ENCODE peak calls at places on chromosomes 13 and 19, in ten cellular contexts. Z, G, X, K, N, C, A, T, R and O are unnamed samples.
A peak's percentile ranks its signal among the peaks of the same experiment; 100 is the strongest.

GRCh38 chr13:101795460-101795859 is 343.0 kb downstream of the ITGBL1 start:
- DNase-seq in A (no peak), T (no peak), G (no peak), R (no peak), C (no peak), X (no peak), Z (no peak), K (no peak), N (no peak), O (no peak)

GRCh38 chr19:17332360-17332676 is 2.3 kb downstream of the ANO8 start:
- DNase-seq in T (no peak), X (no peak), K (no peak), A (no peak), R (no peak), N (no peak), G (no peak), C (no peak), Z (no peak), O (no peak)

GRCh38 chr19:38213911-38214625 is 10.0 kb downstream of the DPF1 start:
- DNase-seq in X (no peak), R (peak; percentile 81), A (no peak), T (no peak), Z (peak; percentile 80), G (no peak), N (peak; percentile 65), K (no peak), C (no peak), O (peak; percentile 57)

GRCh38 chr13:23380534-23380933 is 53.0 kb downstream of the SACS start:
- DNase-seq in X (no peak), G (no peak), A (no peak), K (no peak), N (no peak), C (no peak), T (no peak), R (no peak), Z (no peak), O (no peak)

GRCh38 chr19:52640916-52641315 is 2.8 kb upstream of the ZNF83 start:
- DNase-seq in C (no peak), A (no peak), T (peak; percentile 82), G (no peak), X (no peak), R (no peak), N (no peak), Z (no peak), K (no peak), O (no peak)

GRCh38 chr19:3163943-3164342 is 14.6 kb upstream of the S1PR4 start:
- DNase-seq in X (no peak), R (no peak), N (no peak), T (no peak), Z (no peak), K (no peak), G (no peak), C (no peak), A (no peak), O (no peak)

GRCh38 chr19:709965-710714 is 1.4 kb downstream of the PALM start:
- DNase-seq in X (no peak), Z (no peak), C (no peak), G (no peak), A (no peak), N (no peak), T (no peak), K (no peak), R (no peak), O (no peak)

GRCh38 chr13:49560270-49561063 is 24.9 kb downstream of the RCBTB1 start:
- DNase-seq in A (peak; percentile 71), K (peak; percentile 79), R (peak; percentile 29), G (peak; percentile 24), C (no peak), X (no peak), T (no peak), N (no peak), Z (no peak), O (peak; percentile 38)

GRCh38 chr13:58165617-58166016 is 534.1 kb downstream of the PCDH17 start:
- DNase-seq in A (no peak), N (no peak), G (no peak), R (no peak), X (no peak), C (no peak), T (no peak), Z (no peak), K (no peak), O (no peak)

GRCh38 chr13:96781141-96781540 is 213.1 kb downstream of the OXGR1 start:
- DNase-seq in K (no peak), T (no peak), R (no peak), N (no peak), G (no peak), A (no peak), X (no peak), C (no peak), Z (no peak), O (no peak)

GRCh38 chr19:5154129-5154798 is 185.4 kb downstream of the KDM4B start:
- DNase-seq in R (peak; percentile 26), T (peak; percentile 79), C (no peak), K (peak; percentile 65), Z (peak; percentile 50), A (no peak), N (peak; percentile 20), X (peak; percentile 67), G (no peak), O (peak; percentile 48)

GRCh38 chr13:98444381-98444780 is 132.5 kb downstream of the STK24 start:
- DNase-seq in T (no peak), C (no peak), A (no peak), N (no peak), R (no peak), K (no peak), G (no peak), X (no peak), Z (no peak), O (no peak)

GRCh38 chr13:38914070-38914469 is 76.6 kb downstream of the STOML3 start:
- DNase-seq in C (no peak), X (no peak), K (no peak), Z (no peak), N (peak; percentile 59), R (no peak), G (no peak), A (no peak), T (no peak), O (no peak)
- TF ChIP-seq CTCF in C (no peak), X (no peak), K (no peak), Z (no peak), N (peak; percentile 18), R (no peak), G (no peak), A (no peak), T (peak; percentile 39), O (no peak)

DNA sequence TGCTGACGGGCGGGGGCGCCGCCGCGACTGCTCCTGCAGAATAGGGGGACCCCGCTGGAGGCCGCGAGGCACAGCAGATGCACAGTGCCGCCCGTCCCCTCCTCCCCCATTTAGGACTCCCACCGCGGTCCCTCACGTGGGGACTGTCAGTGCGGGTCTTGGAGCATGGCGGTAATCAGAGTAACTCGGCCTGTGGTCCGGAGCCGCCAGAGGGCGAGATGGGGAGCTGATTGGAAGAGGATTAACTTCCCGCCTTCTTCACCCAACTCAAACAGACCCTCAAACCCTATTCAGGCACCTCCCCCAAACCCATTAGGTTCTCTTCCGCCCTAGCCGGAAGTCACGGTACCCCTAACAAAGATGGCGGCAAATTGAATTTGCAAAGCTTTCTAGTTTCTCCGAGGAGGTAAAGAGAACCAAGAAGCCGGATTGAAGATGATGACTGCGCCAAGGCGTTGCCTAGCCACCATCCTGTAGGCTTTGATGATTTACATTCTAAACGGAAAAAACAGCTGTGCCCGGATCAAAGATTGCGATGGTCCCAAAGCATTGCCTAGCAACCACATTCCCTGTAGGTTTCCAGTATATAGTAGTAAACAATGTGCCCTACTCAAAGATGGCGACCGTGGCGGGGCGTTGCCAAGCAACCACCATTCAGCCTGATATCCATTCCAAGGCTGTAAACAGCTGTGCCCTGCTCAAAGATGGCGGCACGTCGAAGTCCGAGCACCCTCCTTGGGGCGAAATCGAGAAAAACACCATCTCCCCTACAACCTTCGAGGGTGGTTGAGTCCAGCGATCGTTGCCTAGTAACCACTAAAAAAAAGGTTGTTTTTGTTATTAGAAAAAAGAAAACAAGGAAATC is at the start of gene FUZ:
- DNase-seq in X (peak; percentile 92), T (peak; percentile 99), G (peak; percentile 96), R (peak; percentile 100), C (peak; percentile 82), A (peak; percentile 97), N (peak; percentile 97), K (peak; percentile 85), Z (peak; percentile 98), O (peak; percentile 93)
- TF ChIP-seq CTCF in X (peak; percentile 37), T (peak; percentile 63), G (peak; percentile 15), R (no peak), C (no peak), A (no peak), N (no peak), K (no peak), Z (no peak), O (no peak)

DNA sequence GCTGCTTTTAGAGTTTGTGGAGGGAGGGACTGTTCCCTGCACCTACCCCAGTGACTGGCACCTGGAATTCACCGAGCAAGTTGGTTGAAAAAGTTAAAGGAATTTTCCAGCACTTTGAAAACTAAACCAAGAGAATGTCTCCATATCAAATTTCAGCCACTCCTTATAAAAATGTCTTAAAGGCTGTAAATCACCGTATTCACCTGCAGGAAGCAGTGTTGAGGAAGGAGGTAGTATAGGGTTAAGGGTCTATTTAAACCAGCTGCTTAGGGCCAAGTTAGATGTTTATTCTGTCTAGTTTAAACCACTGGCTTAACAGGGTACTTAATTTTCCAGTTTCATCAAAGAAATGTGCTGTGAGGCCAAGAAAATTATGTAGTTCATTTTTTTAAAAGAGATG is 3.8 kb upstream of the RAB20 start:
- DNase-seq in T (no peak), A (no peak), K (no peak), X (no peak), C (no peak), Z (no peak), N (no peak), G (no peak), R (no peak), O (no peak)
- TF ChIP-seq CTCF in T (peak; percentile 58), A (no peak), K (no peak), X (no peak), C (no peak), Z (no peak), N (peak; percentile 9), G (no peak), R (no peak), O (no peak)

GRCh38 chr19:49596954-49597702 is 6.1 kb downstream of the PRR12 start:
- DNase-seq in K (no peak), T (no peak), X (no peak), N (no peak), G (no peak), C (no peak), A (no peak), R (no peak), Z (no peak), O (no peak)
- TF ChIP-seq CTCF in K (no peak), T (peak; percentile 39), X (no peak), N (no peak), G (no peak), C (no peak), A (no peak), R (no peak), Z (no peak), O (peak; percentile 28)

DNA sequence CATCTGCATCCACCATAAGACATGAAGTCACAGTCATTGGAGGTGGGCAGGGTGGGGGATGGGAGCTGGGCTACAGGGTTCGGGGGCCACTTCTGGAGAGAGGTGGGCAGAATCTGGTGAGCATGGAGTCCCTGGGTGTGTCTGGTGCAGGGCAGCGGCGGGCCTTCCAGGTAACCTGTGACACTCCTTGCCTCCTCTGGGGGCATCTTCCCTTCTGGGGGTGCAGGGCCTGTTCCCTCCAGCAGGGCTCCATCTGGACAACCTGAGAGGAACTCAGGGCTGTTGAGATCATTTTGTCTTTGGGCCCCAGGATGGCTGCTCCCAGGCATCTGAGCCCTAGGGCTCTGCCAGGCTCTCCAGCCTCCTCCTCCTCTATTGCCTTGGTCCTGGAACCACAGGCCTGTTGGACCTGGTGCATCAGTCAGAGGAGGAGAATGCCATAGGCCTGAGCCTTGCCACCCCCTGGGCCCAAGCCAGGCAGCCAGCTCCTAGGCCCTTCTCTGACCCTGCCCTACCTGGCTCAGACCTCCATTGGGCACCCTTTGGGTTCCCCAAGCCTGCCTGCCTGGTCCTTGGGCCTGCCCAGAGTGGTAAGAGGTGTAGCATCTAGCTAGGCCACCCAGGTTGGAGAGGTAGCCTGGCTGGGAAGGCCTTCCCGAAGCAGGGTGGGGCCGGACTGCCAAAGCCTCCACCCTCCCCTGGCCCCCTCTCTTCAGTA is 13.4 kb downstream of the LYL1 start:
- DNase-seq in A (no peak), C (no peak), R (peak; percentile 28), Z (peak; percentile 35), G (no peak), K (peak; percentile 59), X (no peak), T (peak; percentile 79), N (peak; percentile 24), O (no peak)
- TF ChIP-seq CTCF in A (no peak), C (no peak), R (no peak), Z (peak; percentile 67), G (peak; percentile 29), K (peak; percentile 37), X (peak; percentile 43), T (peak; percentile 76), N (peak; percentile 55), O (peak; percentile 22)